ENCODE peak calls at places on chromosomes 2 and 18, in seven cellular contexts. M is brain pericyte, N is left cardiac atrium, H is EL, G is Ammon's horn, O is transverse colon, R is GM03348. X is an unnamed sample.

GRCh38 chr2:230658877-230659652 is 53.6 kb upstream of the CAB39 start:
- DNase-seq in M (no peak), N (no peak), H (no peak), G (no peak), O (no peak), R (no peak), X (no peak)

GRCh38 chr18:3579701-3580100 is 129.7 kb downstream of the TGIF1 start:
- DNase-seq in M (no peak), N (no peak), H (peak; percentile 86), G (no peak), O (no peak), R (peak; percentile 80), X (peak; percentile 61)

GRCh38 chr2:186518291-186518690 is 32.2 kb downstream of the ZC3H15 start:
- DNase-seq in M (no peak), N (no peak), H (no peak), G (no peak), O (no peak), R (no peak), X (no peak)

GRCh38 chr2:9748586-9748985 is 94.7 kb upstream of the TAF1B start:
- DNase-seq in M (no peak), N (no peak), H (no peak), G (no peak), O (peak; percentile 54), R (no peak), X (no peak)

GRCh38 chr2:204494681-204495080 is 50.6 kb upstream of the PARD3B start:
- DNase-seq in M (no peak), N (no peak), H (no peak), G (no peak), O (no peak), R (no peak), X (no peak)

GRCh38 chr2:33116799-33117198 is 170.0 kb downstream of the LTBP1 start:
- DNase-seq in M (no peak), N (no peak), H (no peak), G (no peak), O (no peak), R (no peak), X (no peak)

GRCh38 chr2:117940436-117940835 is 73.4 kb downstream of the CCDC93 start:
- DNase-seq in M (no peak), N (no peak), H (no peak), G (no peak), O (no peak), R (peak; percentile 37), X (no peak)

GRCh38 chr2:84631985-84632384 is 115.7 kb downstream of the DNAH6 start:
- DNase-seq in M (no peak), N (no peak), H (no peak), G (no peak), O (no peak), R (no peak), X (no peak)

GRCh38 chr2:222447144-222447543 is 22.8 kb downstream of the SGPP2 start:
- DNase-seq in M (no peak), N (no peak), H (no peak), G (no peak), O (no peak), R (no peak), X (no peak)

GRCh38 chr2:196925768-196926561 is 542 bp downstream of the PGAP1 start:
- DNase-seq in M (no peak), N (peak; percentile 45), H (peak; percentile 49), G (peak; percentile 58), O (peak; percentile 26), R (peak; percentile 66), X (peak; percentile 47)

GRCh38 chr2:71452565-71452964 is 796 bp upstream of the DYSF start:
- DNase-seq in M (no peak), N (peak; percentile 71), H (peak; percentile 71), G (no peak), O (no peak), R (peak; percentile 44), X (no peak)

GRCh38 chr2:30931841-30932407 is 124.7 kb upstream of the CAPN13 start:
- DNase-seq in M (no peak), N (no peak), H (no peak), G (no peak), O (no peak), R (no peak), X (no peak)

GRCh38 chr2:218607436-218608115 is at the start of gene PLCD4:
- DNase-seq in M (peak; percentile 58), N (peak; percentile 51), H (peak; percentile 85), G (no peak), O (peak; percentile 11), R (peak; percentile 81), X (peak; percentile 55)

GRCh38 chr18:49728542-49728941 is 84.8 kb downstream of the ACAA2 start:
- DNase-seq in M (no peak), N (peak; percentile 48), H (peak; percentile 57), G (no peak), O (peak; percentile 75), R (peak; percentile 64), X (peak; percentile 51)

GRCh38 chr2:233795735-233796171 is 17.6 kb downstream of the MROH2A start:
- DNase-seq in M (no peak), N (no peak), H (no peak), G (no peak), O (no peak), R (no peak), X (no peak)

GRCh38 chr2:86225581-86225980 is 26.3 kb downstream of the MRPL35 start:
- DNase-seq in M (no peak), N (peak; percentile 72), H (peak; percentile 24), G (peak; percentile 70), O (peak; percentile 31), R (no peak), X (peak; percentile 32)

GRCh38 chr2:218010116-218010837 is 7.5 kb upstream of the TNS1 start:
- DNase-seq in M (no peak), N (peak; percentile 59), H (peak; percentile 61), G (no peak), O (peak; percentile 50), R (peak; percentile 95), X (peak; percentile 91)

GRCh38 chr18:21074336-21075323 is 37.0 kb downstream of the ROCK1 start:
- DNase-seq in M (no peak), N (no peak), H (peak; percentile 6), G (no peak), O (no peak), R (no peak), X (no peak)

GRCh38 chr2:239711911-239712570 is 311.2 kb upstream of the HDAC4 start:
- DNase-seq in M (no peak), N (no peak), H (no peak), G (no peak), O (no peak), R (no peak), X (no peak)